ENCODE peak calls at places on chromosomes 2 and 18, in nine cellular contexts. O is HFFc6; T is activated effector memory CD4-positive, alpha-beta T cell treated with Interleukin-2 at 50 U/mL for 16 hours; N is AG08396; D is GM04504; F is Calu3; Z is PC-3; G is ACHN; Y is stimulated activated CD8-positive, alpha-beta memory T cell treated with anti-CD3 and anti-CD28 coated beads, Interleukin-7, amount 100 ng/mL, for 1 hour. W is an unnamed sample.

GRCh38 chr18:58338961-58339722 is 289.7 kb downstream of the ALPK2 start:
- DNase-seq in O (no peak), T (no peak), N (peak; percentile 27), D (no peak), F (peak; percentile 21), Z (no peak), G (no peak), Y (no peak), W (no peak)

GRCh38 chr2:146837857-146838256 is 1007.0 kb upstream of the ACVR2A start:
- DNase-seq in O (no peak), T (no peak), N (no peak), D (no peak), F (no peak), Z (peak; percentile 95), G (no peak), Y (no peak), W (no peak)

GRCh38 chr2:52852006-52852405 is 915.6 kb upstream of the CHAC2 start:
- DNase-seq in O (no peak), T (no peak), N (no peak), D (no peak), F (no peak), Z (no peak), G (no peak), Y (no peak), W (no peak)

GRCh38 chr2:54271843-54272600 is 16.0 kb upstream of the TSPYL6 start:
- DNase-seq in O (no peak), T (no peak), N (no peak), D (no peak), F (no peak), Z (no peak), G (no peak), Y (no peak), W (no peak)

GRCh38 chr18:37456395-37456794 is 109.2 kb downstream of the CELF4 start:
- DNase-seq in O (no peak), T (no peak), N (no peak), D (no peak), F (no peak), Z (no peak), G (no peak), Y (no peak), W (no peak)

GRCh38 chr2:142097711-142098110 is 33.1 kb downstream of the LRP1B start:
- DNase-seq in O (no peak), T (no peak), N (no peak), D (no peak), F (no peak), Z (no peak), G (no peak), Y (no peak), W (no peak)

GRCh38 chr2:130836501-130837174 is at the start of gene ARHGEF4:
- DNase-seq in O (no peak), T (no peak), N (peak; percentile 56), D (no peak), F (peak; percentile 87), Z (peak; percentile 66), G (peak; percentile 23), Y (no peak), W (peak; percentile 56)

GRCh38 chr2:217710218-217710565 is 292.6 kb downstream of the TNS1 start:
- DNase-seq in O (peak; percentile 77), T (no peak), N (no peak), D (peak; percentile 62), F (no peak), Z (peak; percentile 26), G (no peak), Y (no peak), W (no peak)

W was measured in NCI-H82.